ENCODE peak calls at places on chromosomes 12 and 14, in four cellular contexts. Z, H, L and D are unnamed samples.

GRCh38 chr14:22391908-22392307 is 197.1 kb downstream of the DAD1 start:
- DNase-seq in Z (peak; percentile 2), H (peak; percentile 94), L (no peak), D (no peak)

GRCh38 chr14:33062881-33063280 is 124.2 kb downstream of the NPAS3 start:
- DNase-seq in Z (no peak), H (no peak), L (no peak), D (no peak)

GRCh38 chr12:70756791-70757190 is 119.6 kb upstream of the PTPRB start:
- DNase-seq in Z (no peak), H (no peak), L (no peak), D (no peak)

GRCh38 chr12:59444932-59445331 is 150.9 kb upstream of the SLC16A7 start:
- DNase-seq in Z (no peak), H (peak; percentile 42), L (no peak), D (no peak)

GRCh38 chr12:12985817-12986408 is 14.2 kb downstream of the HEBP1 start:
- DNase-seq in Z (no peak), H (peak; percentile 76), L (no peak), D (no peak)

GRCh38 chr14:50095895-50096294 is 20.5 kb downstream of the VCPKMT start:
- DNase-seq in Z (no peak), H (no peak), L (no peak), D (no peak)

GRCh38 chr14:88232783-88233182 is 90.3 kb downstream of the KCNK10 start:
- DNase-seq in Z (no peak), H (no peak), L (no peak), D (no peak)

GRCh38 chr12:14572401-14572800 is 4.7 kb upstream of the PLBD1 start:
- DNase-seq in Z (no peak), H (peak; percentile 76), L (no peak), D (no peak)

GRCh38 chr12:79422060-79422812 is 268.5 kb downstream of the PAWR start:
- DNase-seq in Z (no peak), H (no peak), L (no peak), D (no peak)

GRCh38 chr12:28938056-28938455 is 211.0 kb upstream of the FAR2 start:
- DNase-seq in Z (no peak), H (no peak), L (no peak), D (no peak)

GRCh38 chr14:35051796-35052195 is 5.7 kb downstream of the FAM177A1 start:
- DNase-seq in Z (no peak), H (no peak), L (no peak), D (no peak)

GRCh38 chr12:63206908-63207307 is 55.9 kb upstream of the AVPR1A start:
- DNase-seq in Z (no peak), H (no peak), L (no peak), D (no peak)

GRCh38 chr14:68668531-68668930 is 124.3 kb downstream of the ZFP36L1 start:
- DNase-seq in Z (no peak), H (no peak), L (no peak), D (no peak)

GRCh38 chr12:10718279-10718821 is 4.8 kb downstream of the YBX3 start:
- DNase-seq in Z (no peak), H (no peak), L (no peak), D (no peak)

GRCh38 chr12:92828565-92828964 is 100.5 kb downstream of the EEA1 start:
- DNase-seq in Z (no peak), H (no peak), L (no peak), D (no peak)

GRCh38 chr12:3038931-3039510 is 38.2 kb upstream of the TSPAN9 start:
- DNase-seq in Z (no peak), H (peak; percentile 93), L (no peak), D (no peak)

GRCh38 chr14:34024768-34025144 is 73.9 kb upstream of the EGLN3 start:
- DNase-seq in Z (no peak), H (no peak), L (no peak), D (no peak)

GRCh38 chr12:39692258-39692853 is 72.8 kb upstream of the ABCD2 start:
- DNase-seq in Z (no peak), H (peak; percentile 44), L (no peak), D (no peak)

GRCh38 chr12:76916170-76916540 is 37.3 kb upstream of the CSRP2 start:
- DNase-seq in Z (no peak), H (no peak), L (no peak), D (no peak)

GRCh38 chr12:74418573-74418972 is 119.1 kb upstream of the ATXN7L3B start:
- DNase-seq in Z (no peak), H (no peak), L (no peak), D (no peak)

GRCh38 chr14:24959791-24960331 is 90.1 kb downstream of the STXBP6 start:
- DNase-seq in Z (no peak), H (no peak), L (no peak), D (no peak)

GRCh38 chr14:102920273-102920997 is 2.0 kb upstream of the AMN start:
- DNase-seq in Z (no peak), H (no peak), L (no peak), D (no peak)

GRCh38 chr12:48924617-48925217 is 575 bp downstream of the FKBP11 start:
- DNase-seq in Z (peak; percentile 40), H (peak; percentile 90), L (peak; percentile 66), D (peak; percentile 70)

GRCh38 chr12:74292351-74293194 is 245.1 kb upstream of the ATXN7L3B start:
- DNase-seq in Z (no peak), H (no peak), L (no peak), D (no peak)